ENCODE peak calls at places on chromosome 2, in five cellular contexts. Q is GM06990, M is MCF 10A, T is dorsolateral prefrontal cortex, J is foreskin fibroblast. Z is an unnamed sample.

GRCh38 chr2:160214461-160215055 is 14.5 kb upstream of the ITGB6 start:
- DNase-seq in Q (no peak), M (peak; percentile 92), T (no peak), J (peak; percentile 88), Z (no peak)

GRCh38 chr2:80147690-80148089 is 156.9 kb downstream of the LRRTM1 start:
- DNase-seq in Q (no peak), M (no peak), T (no peak), J (no peak), Z (no peak)

GRCh38 chr2:212945526-212945925 is 205.9 kb downstream of the IKZF2 start:
- DNase-seq in Q (no peak), M (no peak), T (no peak), J (no peak), Z (no peak)

GRCh38 chr2:76584474-76584873 is 873.8 kb upstream of the GCFC2 start:
- DNase-seq in Q (no peak), M (no peak), T (no peak), J (no peak), Z (no peak)

GRCh38 chr2:81327916-81328315 is 1023.4 kb upstream of the LRRTM1 start:
- DNase-seq in Q (no peak), M (no peak), T (no peak), J (no peak), Z (no peak)

GRCh38 chr2:128749206-128749605 is 430.5 kb upstream of the HS6ST1 start:
- DNase-seq in Q (no peak), M (no peak), T (no peak), J (no peak), Z (no peak)

GRCh38 chr2:126891681-126892500 is 6.8 kb upstream of the TEX51 start:
- DNase-seq in Q (no peak), M (no peak), T (peak; percentile 18), J (no peak), Z (no peak)

GRCh38 chr2:208466133-208466919 is 59.7 kb downstream of the PTH2R start:
- DNase-seq in Q (no peak), M (peak; percentile 68), T (no peak), J (no peak), Z (no peak)

GRCh38 chr2:232643813-232644347 is 10.5 kb downstream of the EFHD1 start:
- DNase-seq in Q (no peak), M (no peak), T (no peak), J (no peak), Z (no peak)

GRCh38 chr2:201118957-201119848 is 3.2 kb downstream of the CFLAR start:
- DNase-seq in Q (no peak), M (no peak), T (no peak), J (no peak), Z (no peak)

GRCh38 chr2:170822292-170822884 is 5.7 kb downstream of the GAD1 start:
- DNase-seq in Q (no peak), M (no peak), T (no peak), J (no peak), Z (no peak)

GRCh38 chr2:232838406-232838874 is 31.6 kb upstream of the SNORC start:
- DNase-seq in Q (peak; percentile 40), M (peak; percentile 22), T (no peak), J (no peak), Z (peak; percentile 32)

GRCh38 chr2:175154670-175155082 is 13.3 kb downstream of the ATF2 start:
- DNase-seq in Q (peak; percentile 17), M (peak; percentile 44), T (no peak), J (peak; percentile 56), Z (no peak)

GRCh38 chr2:47403829-47404228 is 873 bp downstream of the MSH2 start:
- DNase-seq in Q (no peak), M (no peak), T (no peak), J (peak; percentile 2), Z (no peak)

GRCh38 chr2:183349046-183349445 is 224.8 kb downstream of the NUP35 start:
- DNase-seq in Q (peak; percentile 23), M (no peak), T (peak; percentile 84), J (no peak), Z (no peak)

GRCh38 chr2:130873700-130874346 is 37.1 kb downstream of the ARHGEF4 start:
- DNase-seq in Q (no peak), M (peak; percentile 84), T (peak; percentile 68), J (peak; percentile 39), Z (peak; percentile 43)

GRCh38 chr2:75751824-75752468 is 41.2 kb upstream of the GCFC2 start:
- DNase-seq in Q (no peak), M (no peak), T (no peak), J (no peak), Z (no peak)

GRCh38 chr2:74908763-74909444 is 49.5 kb upstream of the POLE4 start:
- DNase-seq in Q (no peak), M (no peak), T (no peak), J (no peak), Z (no peak)

GRCh38 chr2:107717666-107718065 is 109.0 kb upstream of the RGPD4 start:
- DNase-seq in Q (no peak), M (no peak), T (no peak), J (no peak), Z (no peak)

GRCh38 chr2:149200109-149200520 is 130.3 kb upstream of the LYPD6 start:
- DNase-seq in Q (no peak), M (peak; percentile 92), T (no peak), J (peak; percentile 9), Z (no peak)

GRCh38 chr2:157559061-157559460 is 69.6 kb downstream of the ACVR1C start:
- DNase-seq in Q (no peak), M (no peak), T (no peak), J (no peak), Z (no peak)

GRCh38 chr2:132752421-132753206 is 82.6 kb upstream of the LYPD1 start:
- DNase-seq in Q (no peak), M (no peak), T (no peak), J (no peak), Z (no peak)

GRCh38 chr2:69628325-69629038 is 15.1 kb downstream of the AAK1 start:
- DNase-seq in Q (no peak), M (no peak), T (no peak), J (no peak), Z (no peak)

GRCh38 chr2:177296047-177296446 is 31.5 kb upstream of the NFE2L2 start:
- DNase-seq in Q (no peak), M (peak; percentile 42), T (no peak), J (no peak), Z (no peak)

GRCh38 chr2:31383471-31384153 is 30.9 kb downstream of the XDH start:
- DNase-seq in Q (no peak), M (no peak), T (no peak), J (peak; percentile 40), Z (no peak)

GRCh38 chr2:69013837-69014796 is 1.1 kb downstream of the ANTXR1 start:
- DNase-seq in Q (no peak), M (peak; percentile 35), T (no peak), J (peak; percentile 18), Z (no peak)

GRCh38 chr2:240925191-240925575 is 19.0 kb downstream of the CROCC2 start:
- DNase-seq in Q (peak; percentile 19), M (no peak), T (peak; percentile 30), J (no peak), Z (peak; percentile 14)

GRCh38 chr2:199739413-199740110 is 111.4 kb downstream of the FTCDNL1 start:
- DNase-seq in Q (peak; percentile 9), M (peak; percentile 69), T (peak; percentile 70), J (peak; percentile 35), Z (peak; percentile 35)

GRCh38 chr2:95051636-95052035 is 26.1 kb downstream of the MAL start:
- DNase-seq in Q (no peak), M (no peak), T (no peak), J (no peak), Z (no peak)

GRCh38 chr2:236256601-236257000 is 7.6 kb downstream of the ASB18 start:
- DNase-seq in Q (no peak), M (no peak), T (no peak), J (no peak), Z (no peak)

GRCh38 chr2:23828256-23828980 is 98.5 kb downstream of the ATAD2B start:
- DNase-seq in Q (no peak), M (peak; percentile 21), T (no peak), J (no peak), Z (no peak)

GRCh38 chr2:38522754-38523349 is 79.9 kb downstream of the HNRNPLL start:
- DNase-seq in Q (no peak), M (no peak), T (no peak), J (no peak), Z (no peak)

GRCh38 chr2:72983500-72984039 is 66.3 kb downstream of the EMX1 start:
- DNase-seq in Q (no peak), M (no peak), T (no peak), J (no peak), Z (no peak)

GRCh38 chr2:191190861-191191552 is 40.2 kb upstream of the STAT4 start:
- DNase-seq in Q (no peak), M (no peak), T (no peak), J (no peak), Z (no peak)
- TF ChIP-seq CTCF in Q (no peak), M (no peak), T (no peak), J (no peak), Z (no peak)

GRCh38 chr2:62774555-62775366 is 69.2 kb downstream of the EHBP1 start:
- DNase-seq in Q (no peak), M (peak; percentile 62), T (no peak), J (peak; percentile 30), Z (no peak)

GRCh38 chr2:62770629-62771028 is 65.1 kb downstream of the EHBP1 start:
- DNase-seq in Q (no peak), M (no peak), T (no peak), J (no peak), Z (no peak)

DNA sequence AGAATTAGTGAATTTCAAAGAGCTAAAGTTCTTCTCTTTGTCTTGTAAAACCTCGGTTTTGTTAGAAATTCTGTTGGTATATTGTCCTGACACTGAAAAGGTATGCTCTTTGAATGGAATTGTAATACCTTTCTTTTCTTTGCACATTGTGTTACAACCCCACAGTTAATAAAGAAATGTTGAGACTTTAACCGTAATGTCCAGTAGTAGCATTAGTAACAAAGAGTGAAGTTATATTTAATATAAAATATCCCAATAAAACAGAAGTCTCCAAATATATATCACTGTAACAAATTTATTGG is 69.8 kb downstream of the EHBP1 start:
- DNase-seq in Q (no peak), M (no peak), T (no peak), J (no peak), Z (no peak)
- TF ChIP-seq CTCF in Q (no peak), M (no peak), T (no peak), J (no peak), Z (peak; percentile 43)

DNA sequence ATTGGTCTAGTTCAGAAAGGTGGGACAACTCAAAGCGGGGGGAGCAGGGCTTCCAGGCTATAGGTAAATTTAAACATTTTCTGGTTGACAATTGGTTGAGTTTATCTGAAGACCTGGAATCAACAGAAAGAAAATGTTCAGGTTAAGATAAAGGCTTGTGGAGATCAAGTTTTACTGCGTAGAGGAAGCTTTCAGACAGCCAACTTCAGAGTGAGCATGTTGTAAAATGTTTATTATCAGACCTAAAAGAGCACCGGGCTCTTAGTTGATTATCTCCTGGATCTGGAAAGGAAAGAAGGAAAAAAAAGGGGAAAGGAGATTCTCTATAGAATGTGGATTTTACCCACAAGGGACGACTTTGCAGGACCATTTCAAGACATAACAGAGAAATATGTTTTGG is 227.0 kb upstream of the SH3BP4 start:
- DNase-seq in Q (no peak), M (no peak), T (no peak), J (no peak), Z (no peak)
- TF ChIP-seq CTCF in Q (no peak), M (no peak), T (no peak), J (no peak), Z (no peak)

GRCh38 chr2:104408266-104408665 is 445.6 kb upstream of the POU3F3 start:
- DNase-seq in Q (no peak), M (no peak), T (no peak), J (no peak), Z (no peak)

GRCh38 chr2:104415284-104415683 is 438.6 kb upstream of the POU3F3 start:
- DNase-seq in Q (no peak), M (no peak), T (no peak), J (no peak), Z (no peak)

GRCh38 chr2:104413890-104414289 is 440.0 kb upstream of the POU3F3 start:
- DNase-seq in Q (no peak), M (no peak), T (no peak), J (no peak), Z (no peak)

GRCh38 chr2:104412384-104412783 is 441.5 kb upstream of the POU3F3 start:
- DNase-seq in Q (no peak), M (peak; percentile 62), T (no peak), J (no peak), Z (no peak)
- TF ChIP-seq CTCF in Q (peak; percentile 79), M (peak; percentile 47), T (peak; percentile 77), J (peak; percentile 11), Z (no peak)

Z was measured in activated B cell treated with CpG ODN at 0.5 μM for 24 hours.